ENCODE peak calls at places on chromosomes 2 and 18, in four cellular contexts. One of them, this sample, is unnamed.

GRCh38 chr2:43265006-43265770 is 38.8 kb upstream of the ZFP36L2 start:
- DNase-seq in thoracic aorta: peak
- DNase-seq in HepG2: no peak
- DNase-seq in GM12865: no peak
- DNase-seq in this sample: no peak

GRCh38 chr2:225740086-225740485 is 340.6 kb downstream of the NYAP2 start:
- DNase-seq in thoracic aorta: no peak
- DNase-seq in HepG2: no peak
- DNase-seq in GM12865: no peak
- DNase-seq in this sample: no peak

GRCh38 chr2:187576906-187577305 is 22.7 kb upstream of the TFPI start:
- DNase-seq in thoracic aorta: no peak
- DNase-seq in HepG2: no peak
- DNase-seq in GM12865: no peak
- DNase-seq in this sample: no peak

GRCh38 chr2:221494556-221494955 is 77.5 kb downstream of the EPHA4 start:
- DNase-seq in thoracic aorta: no peak
- DNase-seq in HepG2: no peak
- DNase-seq in GM12865: no peak
- DNase-seq in this sample: no peak

GRCh38 chr2:218397502-218398436 is 1.9 kb upstream of the CTDSP1 start:
- DNase-seq in thoracic aorta: no peak
- DNase-seq in HepG2: peak
- DNase-seq in GM12865: peak
- DNase-seq in this sample: no peak

GRCh38 chr2:180663016-180663471 is 317.4 kb upstream of the UBE2E3 start:
- DNase-seq in thoracic aorta: no peak
- DNase-seq in HepG2: no peak
- DNase-seq in GM12865: no peak
- DNase-seq in this sample: no peak

GRCh38 chr2:84875213-84875560 is 5.7 kb downstream of the TRABD2A start:
- DNase-seq in thoracic aorta: no peak
- DNase-seq in HepG2: no peak
- DNase-seq in GM12865: no peak
- DNase-seq in this sample: no peak

GRCh38 chr2:235274010-235274409 is 219.8 kb upstream of the AGAP1 start:
- DNase-seq in thoracic aorta: no peak
- DNase-seq in HepG2: no peak
- DNase-seq in GM12865: no peak
- DNase-seq in this sample: no peak

GRCh38 chr2:196914867-196915465 is 11.5 kb downstream of the PGAP1 start:
- DNase-seq in thoracic aorta: no peak
- DNase-seq in HepG2: no peak
- DNase-seq in GM12865: peak
- DNase-seq in this sample: no peak

GRCh38 chr2:157839162-157839801 is 36.8 kb downstream of the ACVR1 start:
- DNase-seq in thoracic aorta: no peak
- DNase-seq in HepG2: peak
- DNase-seq in GM12865: no peak
- DNase-seq in this sample: no peak

GRCh38 chr18:25805323-25805722 is 285.1 kb downstream of the SS18 start:
- DNase-seq in thoracic aorta: no peak
- DNase-seq in HepG2: no peak
- DNase-seq in GM12865: no peak
- DNase-seq in this sample: no peak

GRCh38 chr2:238635637-238636036 is 208.9 kb downstream of the ASB1 start:
- DNase-seq in thoracic aorta: no peak
- DNase-seq in HepG2: no peak
- DNase-seq in GM12865: no peak
- DNase-seq in this sample: no peak

GRCh38 chr18:77608807-77609206 is 359.2 kb downstream of the GALR1 start:
- DNase-seq in thoracic aorta: no peak
- DNase-seq in HepG2: no peak
- DNase-seq in GM12865: no peak
- DNase-seq in this sample: no peak

GRCh38 chr2:23449831-23450331 is 64.9 kb downstream of the KLHL29 start:
- DNase-seq in thoracic aorta: no peak
- DNase-seq in HepG2: no peak
- DNase-seq in GM12865: no peak
- DNase-seq in this sample: no peak

GRCh38 chr2:239832995-239833727 is 192.0 kb downstream of the NDUFA10 start:
- DNase-seq in thoracic aorta: no peak
- DNase-seq in HepG2: no peak
- DNase-seq in GM12865: no peak
- DNase-seq in this sample: no peak

GRCh38 chr18:63344918-63345317 is 22.1 kb downstream of the KDSR start:
- DNase-seq in thoracic aorta: no peak
- DNase-seq in HepG2: no peak
- DNase-seq in GM12865: no peak
- DNase-seq in this sample: no peak

GRCh38 chr18:76875390-76876330 is 53.3 kb downstream of the ZNF236 start:
- DNase-seq in thoracic aorta: no peak
- DNase-seq in HepG2: peak
- DNase-seq in GM12865: peak
- DNase-seq in this sample: no peak

GRCh38 chr2:36568533-36569246 is 29.3 kb downstream of the FEZ2 start:
- DNase-seq in thoracic aorta: no peak
- DNase-seq in HepG2: no peak
- DNase-seq in GM12865: no peak
- DNase-seq in this sample: no peak

GRCh38 chr18:3235846-3236245 is 11.8 kb upstream of the MYL12A start:
- DNase-seq in thoracic aorta: no peak
- DNase-seq in HepG2: no peak
- DNase-seq in GM12865: no peak
- DNase-seq in this sample: no peak

GRCh38 chr18:3236470-3236869 is 11.1 kb upstream of the MYL12A start:
- DNase-seq in thoracic aorta: no peak
- DNase-seq in HepG2: no peak
- DNase-seq in GM12865: no peak
- DNase-seq in this sample: no peak

GRCh38 chr18:3234457-3234856 is 13.1 kb upstream of the MYL12A start:
- DNase-seq in thoracic aorta: no peak
- DNase-seq in HepG2: no peak
- DNase-seq in GM12865: no peak
- DNase-seq in this sample: no peak

GRCh38 chr18:3233433-3234168 is 13.8 kb upstream of the MYOM1 start:
- DNase-seq in thoracic aorta: no peak
- DNase-seq in HepG2: peak
- DNase-seq in GM12865: no peak
- DNase-seq in this sample: no peak

GRCh38 chr18:3238742-3239141 is 8.9 kb upstream of the MYL12A start:
- DNase-seq in thoracic aorta: no peak
- DNase-seq in HepG2: no peak
- DNase-seq in GM12865: no peak
- DNase-seq in this sample: no peak
- TF ChIP-seq CTCF in thoracic aorta: no peak
- TF ChIP-seq CTCF in HepG2: peak
- TF ChIP-seq CTCF in GM12865: no peak
- TF ChIP-seq CTCF in this sample: no peak

GRCh38 chr2:20190170-20190569 is 34.8 kb downstream of the SDC1 start:
- DNase-seq in thoracic aorta: no peak
- DNase-seq in HepG2: no peak
- DNase-seq in GM12865: no peak
- DNase-seq in this sample: no peak

GRCh38 chr2:20192781-20193180 is 32.1 kb downstream of the SDC1 start:
- DNase-seq in thoracic aorta: no peak
- DNase-seq in HepG2: no peak
- DNase-seq in GM12865: no peak
- DNase-seq in this sample: no peak

GRCh38 chr2:20189299-20189931 is 35.5 kb downstream of the SDC1 start:
- DNase-seq in thoracic aorta: no peak
- DNase-seq in HepG2: no peak
- DNase-seq in GM12865: no peak
- DNase-seq in this sample: no peak

GRCh38 chr2:20191714-20192569 is 33.0 kb downstream of the SDC1 start:
- DNase-seq in thoracic aorta: no peak
- DNase-seq in HepG2: no peak
- DNase-seq in GM12865: no peak
- DNase-seq in this sample: no peak

GRCh38 chr2:20190862-20191713 is 33.8 kb downstream of the SDC1 start:
- DNase-seq in thoracic aorta: no peak
- DNase-seq in HepG2: peak
- DNase-seq in GM12865: peak
- DNase-seq in this sample: no peak
- TF ChIP-seq CTCF in thoracic aorta: no peak
- TF ChIP-seq CTCF in HepG2: peak
- TF ChIP-seq CTCF in GM12865: peak
- TF ChIP-seq CTCF in this sample: no peak

GRCh38 chr2:179193759-179194394 is 70.8 kb downstream of the SESTD1 start:
- DNase-seq in thoracic aorta: no peak
- DNase-seq in HepG2: peak
- DNase-seq in GM12865: no peak
- DNase-seq in this sample: no peak
- TF ChIP-seq CTCF in thoracic aorta: no peak
- TF ChIP-seq CTCF in HepG2: peak
- TF ChIP-seq CTCF in GM12865: no peak
- TF ChIP-seq CTCF in this sample: no peak

GRCh38 chr18:8366070-8366469 is 243.2 kb upstream of the RAB12 start:
- DNase-seq in thoracic aorta: no peak
- DNase-seq in HepG2: no peak
- DNase-seq in GM12865: no peak
- DNase-seq in this sample: no peak

GRCh38 chr18:8367217-8367988 is 241.8 kb upstream of the RAB12 start:
- DNase-seq in thoracic aorta: no peak
- DNase-seq in HepG2: no peak
- DNase-seq in GM12865: peak
- DNase-seq in this sample: no peak

GRCh38 chr18:8366656-8367055 is 242.6 kb upstream of the RAB12 start:
- DNase-seq in thoracic aorta: no peak
- DNase-seq in HepG2: no peak
- DNase-seq in GM12865: no peak
- DNase-seq in this sample: no peak

GRCh38 chr18:8365528-8365927 is 243.7 kb upstream of the RAB12 start:
- DNase-seq in thoracic aorta: no peak
- DNase-seq in HepG2: no peak
- DNase-seq in GM12865: no peak
- DNase-seq in this sample: no peak

GRCh38 chr18:8368490-8369217 is 240.6 kb upstream of the RAB12 start:
- DNase-seq in thoracic aorta: no peak
- DNase-seq in HepG2: no peak
- DNase-seq in GM12865: no peak
- DNase-seq in this sample: no peak
- TF ChIP-seq CTCF in thoracic aorta: no peak
- TF ChIP-seq CTCF in HepG2: no peak
- TF ChIP-seq CTCF in GM12865: no peak
- TF ChIP-seq CTCF in this sample: no peak

DNA sequence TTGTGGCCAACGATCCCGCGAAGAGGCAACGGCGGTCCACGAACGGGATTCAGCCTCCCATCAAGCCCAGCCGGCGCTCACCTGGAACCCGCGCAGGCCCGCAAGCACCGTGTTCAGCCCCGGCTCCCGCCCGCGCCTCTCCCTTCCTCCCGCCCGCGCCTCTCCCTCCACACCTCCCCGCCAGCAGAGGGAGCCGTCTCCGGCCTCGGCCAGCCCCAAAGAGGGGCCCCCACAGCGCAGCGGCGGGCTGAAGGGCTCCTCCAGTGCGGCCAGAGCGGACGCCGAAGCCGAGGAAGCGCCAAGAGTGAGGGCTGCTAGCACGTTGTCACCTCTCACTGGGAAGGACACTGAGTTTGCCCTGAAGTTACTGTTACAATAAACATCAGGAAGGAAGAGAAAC is 55.3 kb upstream of the LAPTM4A start:
- DNase-seq in thoracic aorta: no peak
- DNase-seq in HepG2: no peak
- DNase-seq in GM12865: no peak
- DNase-seq in this sample: no peak
- TF ChIP-seq CTCF in thoracic aorta: peak
- TF ChIP-seq CTCF in HepG2: peak
- TF ChIP-seq CTCF in GM12865: no peak
- TF ChIP-seq CTCF in this sample: no peak